ENCODE peak calls at places on chromosome 7, in eight cellular contexts. U, Y, Q, F, E, I, W and V are unnamed samples.

GRCh38 chr7:51471199-51472016 is 154.8 kb upstream of the COBL start:
- DNase-seq in E (peak), Y (no peak), W (no peak), Q (no peak), I (no peak), F (no peak), U (no peak), V (no peak)

GRCh38 chr7:73977626-73978618 is 50.1 kb upstream of the ELN start:
- DNase-seq in F (no peak), Y (no peak), I (no peak), E (no peak), W (no peak), U (no peak), Q (peak), V (no peak)

GRCh38 chr7:69438584-69438983 is 159.7 kb upstream of the AUTS2 start:
- DNase-seq in I (no peak), W (no peak), F (no peak), E (no peak), Y (no peak), Q (no peak), U (no peak), V (no peak)

GRCh38 chr7:70028620-70029019 is 430.3 kb downstream of the AUTS2 start:
- DNase-seq in U (no peak), F (no peak), Y (no peak), E (no peak), W (no peak), Q (no peak), I (no peak), V (no peak)

GRCh38 chr7:134372858-134373257 is 56.1 kb upstream of the SLC35B4 start:
- DNase-seq in U (no peak), Y (no peak), I (no peak), W (no peak), F (no peak), E (no peak), Q (no peak), V (no peak)

GRCh38 chr7:87886875-87887274 is 10.6 kb downstream of the DBF4 start:
- DNase-seq in W (peak), I (no peak), U (no peak), F (no peak), Y (no peak), E (peak), Q (no peak), V (no peak)

GRCh38 chr7:48251766-48252165 is 80.5 kb downstream of the ABCA13 start:
- DNase-seq in U (no peak), W (peak), Q (no peak), Y (no peak), I (no peak), F (no peak), E (peak), V (no peak)

GRCh38 chr7:12805957-12806356 is 118.5 kb downstream of the ARL4A start:
- DNase-seq in F (no peak), Y (no peak), W (no peak), E (no peak), I (no peak), U (no peak), Q (no peak), V (no peak)

GRCh38 chr7:99997545-99998137 is 17.8 kb upstream of the ZKSCAN1 start:
- DNase-seq in I (no peak), Y (no peak), U (peak), Q (peak), F (peak), W (no peak), E (peak), V (peak)

GRCh38 chr7:148590533-148590932 is at the start of gene C7orf33:
- DNase-seq in I (no peak), Y (no peak), W (no peak), E (no peak), U (no peak), F (no peak), Q (no peak), V (no peak)

GRCh38 chr7:116113310-116113709 is 82.7 kb upstream of the TFEC start:
- DNase-seq in Q (no peak), U (no peak), Y (no peak), E (no peak), F (no peak), I (no peak), W (no peak), V (no peak)

GRCh38 chr7:31933481-31933880 is 136.7 kb downstream of the PDE1C start:
- DNase-seq in E (no peak), W (peak), Y (no peak), U (no peak), F (no peak), Q (no peak), I (no peak), V (no peak)

GRCh38 chr7:17123020-17123419 is 175.4 kb upstream of the AHR start:
- DNase-seq in E (peak), Q (no peak), U (no peak), F (no peak), W (peak), I (no peak), Y (peak), V (no peak)

GRCh38 chr7:87111877-87112276 is 40.4 kb upstream of the DMTF1 start:
- DNase-seq in W (no peak), E (no peak), Y (no peak), U (no peak), F (no peak), I (no peak), Q (no peak), V (no peak)

GRCh38 chr7:98866765-98867164 is 3.0 kb downstream of the TMEM130 start:
- DNase-seq in U (no peak), W (no peak), E (no peak), F (no peak), Q (no peak), I (no peak), Y (no peak), V (no peak)

GRCh38 chr7:85184599-85185354 is 2.1 kb downstream of the SEMA3D start:
- DNase-seq in U (no peak), Y (no peak), I (peak), W (peak), Q (peak), E (peak), F (no peak), V (no peak)

GRCh38 chr7:152362128-152362926 is 73.5 kb downstream of the KMT2C start:
- DNase-seq in I (no peak), E (no peak), Y (no peak), W (no peak), F (no peak), U (no peak), Q (no peak), V (no peak)

GRCh38 chr7:15723840-15724239 is 37.4 kb upstream of the MEOX2 start:
- DNase-seq in F (no peak), Q (no peak), Y (no peak), I (no peak), W (no peak), E (no peak), U (no peak), V (no peak)

GRCh38 chr7:101690061-101690460 is 61.0 kb upstream of the MYL10 start:
- DNase-seq in E (peak), U (no peak), I (no peak), F (no peak), Y (no peak), Q (no peak), W (no peak), V (no peak)

GRCh38 chr7:87318741-87319140 is 26.7 kb upstream of the CROT start:
- DNase-seq in I (no peak), U (no peak), E (no peak), Y (no peak), F (no peak), Q (no peak), W (no peak), V (no peak)

GRCh38 chr7:20376796-20377195 is 46.1 kb downstream of the ITGB8 start:
- DNase-seq in W (no peak), E (no peak), U (no peak), I (no peak), F (no peak), Y (no peak), Q (no peak), V (no peak)

GRCh38 chr7:80748302-80749042 is 110.0 kb downstream of the CD36 start:
- DNase-seq in E (peak), U (no peak), I (no peak), Q (no peak), F (no peak), W (no peak), Y (no peak), V (no peak)

GRCh38 chr7:90250601-90251303 is 5.8 kb downstream of the CFAP69 start:
- DNase-seq in W (peak), U (no peak), I (no peak), E (peak), F (no peak), Y (no peak), Q (no peak), V (no peak)

GRCh38 chr7:31058122-31058521 is 6.0 kb downstream of the ADCYAP1R1 start:
- DNase-seq in Q (no peak), Y (no peak), U (no peak), E (no peak), F (no peak), W (peak), I (no peak), V (no peak)

GRCh38 chr7:2209146-2209960 is 23.4 kb downstream of the MAD1L1 start:
- DNase-seq in I (peak), E (peak), W (peak), Y (peak), U (no peak), Q (peak), F (peak), V (peak)